ENCODE peak calls at places on chromosomes 13 and 19, in nine cellular contexts. X is effector memory CD4-positive, alpha-beta T cell; M is activated naive CD8-positive, alpha-beta T cell treated with anti-CD3 and anti-CD28 coated beads, Interleukin-2, amount 50 U/mL, for 24 hours; A is hypothalamus; C is neural crest cell; E is cardiac fibroblast; F is HTR-8/SVneo; L is GM06990; G is NCI-H748 treated with DMSO at 0.1 percent for 48 hours. Y is an unnamed sample.

GRCh38 chr13:79692846-79693245 is 211.9 kb downstream of the NDFIP2 start:
- DNase-seq in X (no peak), M (no peak), A (no peak), C (no peak), E (no peak), F (no peak), L (no peak), G (no peak), Y (no peak)

GRCh38 chr19:8158411-8159074 is 9.2 kb upstream of the FBN3 start:
- DNase-seq in X (peak), M (peak), A (no peak), C (peak), E (peak), F (peak), L (peak), G (peak), Y (peak)

GRCh38 chr19:50258918-50259372 is 55.5 kb downstream of the MYH14 start:
- DNase-seq in X (no peak), M (peak), A (no peak), C (peak), E (no peak), F (no peak), L (peak), G (no peak), Y (no peak)

GRCh38 chr13:24995225-24995804 is 100.6 kb upstream of the PABPC3 start:
- DNase-seq in X (no peak), M (peak), A (no peak), C (peak), E (peak), F (peak), L (no peak), G (peak), Y (peak)

GRCh38 chr19:49447485-49448431 is 3.9 kb downstream of the PIH1D1 start:
- DNase-seq in X (no peak), M (peak), A (no peak), C (no peak), E (peak), F (no peak), L (no peak), G (no peak), Y (no peak)

GRCh38 chr19:53993448-53993847 is 2.0 kb downstream of the CACNG6 start:
- DNase-seq in X (no peak), M (no peak), A (no peak), C (no peak), E (no peak), F (no peak), L (no peak), G (no peak), Y (no peak)

GRCh38 chr19:52099497-52100138 is 4.1 kb upstream of the ZNF841 start:
- DNase-seq in X (no peak), M (no peak), A (no peak), C (no peak), E (no peak), F (peak), L (no peak), G (no peak), Y (no peak)

GRCh38 chr19:34306213-34306661 is 51.9 kb downstream of the GARRE1 start:
- DNase-seq in X (no peak), M (no peak), A (no peak), C (no peak), E (no peak), F (no peak), L (no peak), G (no peak), Y (no peak)

GRCh38 chr13:98599502-98600328 is 22.8 kb upstream of the STK24 start:
- DNase-seq in X (no peak), M (no peak), A (no peak), C (no peak), E (peak), F (peak), L (no peak), G (no peak), Y (no peak)

GRCh38 chr13:54945978-54946377 is 1917.4 kb downstream of the OLFM4 start:
- DNase-seq in X (no peak), M (no peak), A (no peak), C (no peak), E (no peak), F (no peak), L (no peak), G (peak), Y (no peak)

GRCh38 chr13:33197551-33197971 is 88.0 kb downstream of the STARD13 start:
- DNase-seq in X (no peak), M (no peak), A (no peak), C (no peak), E (no peak), F (no peak), L (no peak), G (no peak), Y (no peak)

GRCh38 chr19:10001899-10002298 is 8.4 kb downstream of the COL5A3 start:
- DNase-seq in X (no peak), M (peak), A (no peak), C (peak), E (peak), F (no peak), L (no peak), G (no peak), Y (no peak)

GRCh38 chr19:4267101-4267900 is 11.8 kb upstream of the SHD start:
- DNase-seq in X (peak), M (peak), A (no peak), C (peak), E (peak), F (no peak), L (no peak), G (peak), Y (no peak)

GRCh38 chr19:4519521-4520277 is 1.4 kb upstream of the PLIN4 start:
- DNase-seq in X (no peak), M (no peak), A (no peak), C (no peak), E (peak), F (no peak), L (no peak), G (no peak), Y (no peak)